ENCODE peak calls at places on chromosomes 12 and 14, in four cellular contexts. One of them, this sample, is unnamed.

GRCh38 chr12:4539167-4539870 is 629 bp downstream of the RAD51AP1 start:
- DNase-seq in HEK293T: no peak
- DNase-seq in K562: no peak
- DNase-seq in GM12878: no peak
- DNase-seq in this sample: no peak

GRCh38 chr12:68290126-68290525 is 36.7 kb upstream of the IL22 start:
- DNase-seq in HEK293T: no peak
- DNase-seq in K562: no peak
- DNase-seq in GM12878: peak
- DNase-seq in this sample: no peak

GRCh38 chr12:107774349-107775029 is at the start of gene ASCL4:
- DNase-seq in HEK293T: peak
- DNase-seq in K562: no peak
- DNase-seq in GM12878: no peak
- DNase-seq in this sample: no peak

GRCh38 chr12:77131977-77132490 is 66.7 kb upstream of the E2F7 start:
- DNase-seq in HEK293T: no peak
- DNase-seq in K562: no peak
- DNase-seq in GM12878: no peak
- DNase-seq in this sample: no peak

GRCh38 chr12:54051916-54052744 is 1.5 kb upstream of the HOXC4 start:
- DNase-seq in HEK293T: peak
- DNase-seq in K562: no peak
- DNase-seq in GM12878: no peak
- DNase-seq in this sample: no peak

GRCh38 chr12:104213952-104214351 is 1.6 kb upstream of the TXNRD1 start:
- DNase-seq in HEK293T: no peak
- DNase-seq in K562: no peak
- DNase-seq in GM12878: no peak
- DNase-seq in this sample: no peak

GRCh38 chr12:52211716-52212585 is 20.1 kb upstream of the KRT80 start:
- DNase-seq in HEK293T: no peak
- DNase-seq in K562: no peak
- DNase-seq in GM12878: no peak
- DNase-seq in this sample: no peak

GRCh38 chr12:25806271-25806670 is 152.2 kb upstream of the RASSF8 start:
- DNase-seq in HEK293T: no peak
- DNase-seq in K562: no peak
- DNase-seq in GM12878: no peak
- DNase-seq in this sample: no peak

GRCh38 chr14:57736391-57736790 is 129.5 kb downstream of the SLC35F4 start:
- DNase-seq in HEK293T: no peak
- DNase-seq in K562: no peak
- DNase-seq in GM12878: no peak
- DNase-seq in this sample: no peak

GRCh38 chr14:74574706-74575105 is 37.3 kb downstream of the LTBP2 start:
- DNase-seq in HEK293T: no peak
- DNase-seq in K562: no peak
- DNase-seq in GM12878: no peak
- DNase-seq in this sample: no peak

GRCh38 chr12:112466835-112467234 is 48.1 kb downstream of the PTPN11 start:
- DNase-seq in HEK293T: no peak
- DNase-seq in K562: no peak
- DNase-seq in GM12878: no peak
- DNase-seq in this sample: no peak

GRCh38 chr12:46908236-46908935 is 82.6 kb upstream of the SLC38A4 start:
- DNase-seq in HEK293T: no peak
- DNase-seq in K562: no peak
- DNase-seq in GM12878: no peak
- DNase-seq in this sample: no peak

GRCh38 chr14:23306412-23307145 is at the start of gene BCL2L2:
- DNase-seq in HEK293T: peak
- DNase-seq in K562: peak
- DNase-seq in GM12878: no peak
- DNase-seq in this sample: peak

GRCh38 chr12:109685574-109686447 is 27.8 kb upstream of the FAM222A start:
- DNase-seq in HEK293T: no peak
- DNase-seq in K562: no peak
- DNase-seq in GM12878: no peak
- DNase-seq in this sample: no peak

GRCh38 chr12:22275847-22276246 is 58.7 kb downstream of the ST8SIA1 start:
- DNase-seq in HEK293T: no peak
- DNase-seq in K562: no peak
- DNase-seq in GM12878: no peak
- DNase-seq in this sample: no peak

GRCh38 chr12:153080-153746 is 60.7 kb downstream of the SLC6A12 start:
- DNase-seq in HEK293T: peak
- DNase-seq in K562: peak
- DNase-seq in GM12878: no peak
- DNase-seq in this sample: peak

GRCh38 chr14:53696217-53696965 is 260.2 kb downstream of the BMP4 start:
- DNase-seq in HEK293T: no peak
- DNase-seq in K562: no peak
- DNase-seq in GM12878: no peak
- DNase-seq in this sample: peak

GRCh38 chr14:104276435-104276834 is 138.0 kb downstream of the KIF26A start:
- DNase-seq in HEK293T: no peak
- DNase-seq in K562: no peak
- DNase-seq in GM12878: no peak
- DNase-seq in this sample: no peak

GRCh38 chr12:43883748-43884147 is 47.9 kb downstream of the TMEM117 start:
- DNase-seq in HEK293T: no peak
- DNase-seq in K562: no peak
- DNase-seq in GM12878: no peak
- DNase-seq in this sample: no peak

GRCh38 chr14:57747036-57747435 is 118.9 kb downstream of the SLC35F4 start:
- DNase-seq in HEK293T: no peak
- DNase-seq in K562: no peak
- DNase-seq in GM12878: no peak
- DNase-seq in this sample: no peak

GRCh38 chr14:29905549-29905948 is 22.1 kb downstream of the PRKD1 start:
- DNase-seq in HEK293T: no peak
- DNase-seq in K562: no peak
- DNase-seq in GM12878: no peak
- DNase-seq in this sample: no peak

DNA sequence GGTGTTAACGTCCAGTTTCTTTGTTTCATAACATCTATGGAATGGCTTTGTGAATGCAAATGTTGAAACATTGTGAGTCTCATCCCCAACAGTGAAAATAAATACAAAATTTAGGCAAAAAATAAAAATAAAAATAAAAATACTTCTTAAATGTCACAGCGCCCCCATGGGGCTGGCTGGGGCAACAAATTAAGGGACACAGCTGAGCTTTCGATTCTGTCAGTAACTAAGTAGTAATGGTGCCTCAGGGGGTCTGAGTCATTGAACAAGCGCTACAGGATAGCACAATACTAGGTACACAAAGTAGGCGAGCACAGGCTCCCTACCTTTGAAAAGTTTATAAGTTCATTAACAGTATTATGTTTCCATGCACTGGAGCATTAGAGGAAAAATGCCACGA is 667.3 kb downstream of the DIO2 start:
- DNase-seq in HEK293T: peak
- DNase-seq in K562: peak
- DNase-seq in GM12878: no peak
- DNase-seq in this sample: no peak
- TF ChIP-seq FOXK2 in HEK293T: no peak
- TF ChIP-seq FOXK2 in K562: no peak
- TF ChIP-seq FOXK2 in GM12878: no peak
- TF ChIP-seq FOXK2 in this sample: no peak

GRCh38 chr14:61609885-61610284 is 85.4 kb upstream of the HIF1A start:
- DNase-seq in HEK293T: no peak
- DNase-seq in K562: no peak
- DNase-seq in GM12878: no peak
- DNase-seq in this sample: no peak

GRCh38 chr14:61607570-61608244 is 87.6 kb upstream of the HIF1A start:
- DNase-seq in HEK293T: no peak
- DNase-seq in K562: no peak
- DNase-seq in GM12878: no peak
- DNase-seq in this sample: peak

GRCh38 chr14:61610900-61611299 is 84.4 kb upstream of the HIF1A start:
- DNase-seq in HEK293T: no peak
- DNase-seq in K562: no peak
- DNase-seq in GM12878: no peak
- DNase-seq in this sample: no peak

GRCh38 chr14:61608245-61609142 is 86.8 kb upstream of the HIF1A start:
- DNase-seq in HEK293T: no peak
- DNase-seq in K562: no peak
- DNase-seq in GM12878: no peak
- DNase-seq in this sample: peak

GRCh38 chr14:61609143-61609851 is 86.0 kb upstream of the HIF1A start:
- DNase-seq in HEK293T: no peak
- DNase-seq in K562: no peak
- DNase-seq in GM12878: no peak
- DNase-seq in this sample: peak
- TF ChIP-seq FOXK2 in HEK293T: no peak
- TF ChIP-seq FOXK2 in K562: no peak
- TF ChIP-seq FOXK2 in GM12878: no peak
- TF ChIP-seq FOXK2 in this sample: no peak

DNA sequence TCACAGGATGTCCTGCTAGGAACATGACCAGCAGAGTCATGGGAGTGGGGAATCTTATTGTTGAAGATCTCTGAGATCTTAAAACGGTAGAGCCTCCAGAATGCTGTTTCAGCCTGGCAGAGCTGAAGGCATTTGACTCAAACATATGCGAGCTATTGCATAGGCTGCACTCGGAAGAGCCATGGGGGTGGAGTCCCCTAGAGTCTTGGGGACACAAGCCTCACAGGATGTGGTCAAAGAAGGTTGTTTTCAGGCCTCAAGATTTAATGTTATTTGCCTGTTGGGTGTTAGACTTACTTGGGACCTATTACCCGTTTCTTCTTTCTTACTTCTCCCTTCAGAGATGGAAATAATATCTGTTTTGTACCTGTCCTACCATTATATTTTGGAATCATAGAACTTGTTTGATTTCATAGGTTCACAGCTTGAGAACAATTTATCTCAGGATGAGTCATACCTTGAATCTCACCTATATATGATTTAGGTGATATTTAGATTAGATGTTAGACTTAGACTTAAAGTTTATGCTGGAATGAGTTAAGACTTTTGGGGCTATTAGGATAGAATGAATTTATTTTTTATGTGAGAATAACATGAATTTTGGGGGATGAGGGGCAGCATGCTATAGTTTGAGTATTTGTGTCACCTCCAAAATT is 172.2 kb upstream of the ATP2B1 start:
- DNase-seq in HEK293T: no peak
- DNase-seq in K562: no peak
- DNase-seq in GM12878: peak
- DNase-seq in this sample: no peak
- TF ChIP-seq FOXK2 in HEK293T: no peak
- TF ChIP-seq FOXK2 in K562: no peak
- TF ChIP-seq FOXK2 in GM12878: no peak
- TF ChIP-seq FOXK2 in this sample: no peak

GRCh38 chr12:98469108-98469507 is 46.3 kb upstream of the TMPO start:
- DNase-seq in HEK293T: no peak
- DNase-seq in K562: no peak
- DNase-seq in GM12878: no peak
- DNase-seq in this sample: no peak
- TF ChIP-seq FOXK2 in HEK293T: no peak
- TF ChIP-seq FOXK2 in K562: no peak
- TF ChIP-seq FOXK2 in GM12878: no peak
- TF ChIP-seq FOXK2 in this sample: no peak

DNA sequence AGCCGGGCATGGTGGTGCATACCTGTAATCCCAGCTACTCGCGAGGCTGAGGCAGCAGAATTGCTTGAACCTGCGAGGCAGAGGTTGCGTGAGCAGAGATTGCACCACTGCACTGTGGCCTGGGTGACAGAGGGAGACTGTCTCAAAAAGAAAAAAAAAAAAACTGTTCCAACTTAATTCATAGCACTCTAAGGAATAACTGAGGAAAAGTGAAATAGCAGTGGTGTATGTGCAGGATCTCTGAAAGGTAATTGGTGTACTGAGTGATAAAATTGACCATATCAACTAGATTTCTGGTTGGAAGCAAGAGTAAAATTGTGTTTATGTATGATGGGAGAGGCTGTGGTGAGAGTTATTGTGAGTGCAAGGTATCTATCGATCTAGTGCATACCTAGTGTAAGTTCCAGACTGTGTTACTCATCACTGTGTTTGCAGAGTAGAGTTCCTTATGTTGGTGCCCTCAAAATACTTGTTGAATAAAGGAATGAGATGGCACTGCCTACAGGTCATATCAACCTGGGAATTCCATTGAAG is 6.3 kb downstream of the CAND1 start:
- DNase-seq in HEK293T: no peak
- DNase-seq in K562: no peak
- DNase-seq in GM12878: no peak
- DNase-seq in this sample: peak
- TF ChIP-seq FOXK2 in HEK293T: no peak
- TF ChIP-seq FOXK2 in K562: no peak
- TF ChIP-seq FOXK2 in GM12878: no peak
- TF ChIP-seq FOXK2 in this sample: no peak

This sample was measured in HepG2.